ENCODE peak calls at places on chromosomes 6 and 20, in ten cellular contexts. E is H4; X is RWPE2; L is tibial artery; C is SW 1271; P is effector memory CD4-positive, alpha-beta T cell; Q is T-helper 1 cell; V is activated CD4-positive, alpha-beta T cell treated with anti-CD3 and anti-CD28 coated beads for 24 hours; F is T-cell; B is cardiac muscle cell. M is an unnamed sample.

GRCh38 chr6:108419934-108420609 is 125.2 kb downstream of the AFG1L start:
- DNase-seq in E (no peak), X (no peak), L (no peak), C (no peak), P (no peak), Q (no peak), V (no peak), F (no peak), B (no peak), M (no peak)

GRCh38 chr20:60729119-60729900 is 522.8 kb upstream of the CDH4 start:
- DNase-seq in E (no peak), X (no peak), L (no peak), C (no peak), P (no peak), Q (no peak), V (no peak), F (no peak), B (no peak), M (no peak)

GRCh38 chr6:109303647-109304283 is 78.5 kb downstream of the CD164 start:
- DNase-seq in E (no peak), X (no peak), L (no peak), C (no peak), P (no peak), Q (no peak), V (no peak), F (no peak), B (no peak), M (no peak)

GRCh38 chr20:13777171-13777601 is 7.5 kb downstream of the ESF1 start:
- DNase-seq in E (no peak), X (no peak), L (no peak), C (no peak), P (no peak), Q (no peak), V (no peak), F (no peak), B (no peak), M (no peak)

GRCh38 chr6:144714031-144714732 is 429.0 kb downstream of the UTRN start:
- DNase-seq in E (no peak), X (no peak), L (no peak), C (no peak), P (no peak), Q (no peak), V (no peak), F (no peak), B (no peak), M (no peak)

GRCh38 chr6:152750694-152751093 is at the start of gene VIP:
- DNase-seq in E (no peak), X (no peak), L (no peak), C (no peak), P (no peak), Q (no peak), V (no peak), F (no peak), B (peak; percentile 78), M (no peak)

GRCh38 chr6:141513830-141514229 is 618.9 kb upstream of the GJE1 start:
- DNase-seq in E (no peak), X (no peak), L (no peak), C (no peak), P (no peak), Q (no peak), V (no peak), F (no peak), B (no peak), M (peak; percentile 18)

GRCh38 chr6:34484899-34485298 is 19.0 kb downstream of the PACSIN1 start:
- DNase-seq in E (no peak), X (peak; percentile 92), L (no peak), C (no peak), P (peak; percentile 42), Q (peak; percentile 35), V (peak; percentile 49), F (peak; percentile 17), B (no peak), M (no peak)

GRCh38 chr6:160128125-160128683 is 6.6 kb downstream of the SLC22A1 start:
- DNase-seq in E (no peak), X (no peak), L (no peak), C (no peak), P (no peak), Q (no peak), V (no peak), F (no peak), B (no peak), M (no peak)

GRCh38 chr20:24871429-24872213 is 77.4 kb upstream of the CST7 start:
- DNase-seq in E (no peak), X (no peak), L (no peak), C (no peak), P (no peak), Q (no peak), V (no peak), F (no peak), B (no peak), M (no peak)

GRCh38 chr6:138310294-138310693 is 67.4 kb upstream of the SMIM28 start:
- DNase-seq in E (no peak), X (no peak), L (no peak), C (no peak), P (no peak), Q (no peak), V (no peak), F (no peak), B (peak; percentile 17), M (no peak)

GRCh38 chr6:135488023-135488422 is 9.5 kb downstream of the AHI1 start:
- DNase-seq in E (no peak), X (no peak), L (no peak), C (no peak), P (no peak), Q (no peak), V (no peak), F (no peak), B (no peak), M (no peak)

GRCh38 chr20:50683570-50683969 is 7.8 kb downstream of the RIPOR3 start:
- DNase-seq in E (no peak), X (no peak), L (no peak), C (no peak), P (no peak), Q (no peak), V (no peak), F (no peak), B (no peak), M (no peak)

GRCh38 chr6:80142586-80142985 is 36.1 kb downstream of the BCKDHB start:
- DNase-seq in E (no peak), X (no peak), L (no peak), C (no peak), P (no peak), Q (no peak), V (no peak), F (no peak), B (no peak), M (no peak)

GRCh38 chr20:47453167-47453782 is 48.4 kb upstream of the NCOA3 start:
- DNase-seq in E (peak; percentile 40), X (peak; percentile 94), L (no peak), C (peak; percentile 67), P (no peak), Q (no peak), V (peak; percentile 19), F (no peak), B (no peak), M (no peak)

GRCh38 chr20:58043122-58043865 is 185.2 kb downstream of the ANKRD60 start:
- DNase-seq in E (no peak), X (no peak), L (no peak), C (no peak), P (no peak), Q (no peak), V (no peak), F (no peak), B (no peak), M (no peak)

GRCh38 chr6:57029213-57029612 is 17.3 kb upstream of the KIAA1586 start:
- DNase-seq in E (no peak), X (no peak), L (no peak), C (no peak), P (no peak), Q (no peak), V (no peak), F (no peak), B (no peak), M (no peak)

GRCh38 chr20:63610581-63611435 is 16.1 kb downstream of the GMEB2 start:
- DNase-seq in E (no peak), X (peak; percentile 80), L (no peak), C (no peak), P (no peak), Q (no peak), V (no peak), F (no peak), B (no peak), M (no peak)

GRCh38 chr6:161374971-161375873 is 101.4 kb upstream of the AGPAT4 start:
- DNase-seq in E (no peak), X (no peak), L (peak; percentile 72), C (no peak), P (no peak), Q (no peak), V (no peak), F (no peak), B (peak; percentile 48), M (no peak)

GRCh38 chr6:149028767-149029405 is 282.1 kb downstream of the UST start:
- DNase-seq in E (peak; percentile 84), X (no peak), L (peak; percentile 34), C (peak; percentile 41), P (peak; percentile 28), Q (peak; percentile 78), V (peak; percentile 50), F (peak; percentile 33), B (peak; percentile 90), M (peak; percentile 91)

GRCh38 chr6:143928853-143929252 is 64.6 kb downstream of the ZC2HC1B start:
- DNase-seq in E (no peak), X (no peak), L (no peak), C (no peak), P (no peak), Q (no peak), V (no peak), F (no peak), B (no peak), M (no peak)

GRCh38 chr20:46558511-46558959 is 8.1 kb upstream of the OCSTAMP start:
- DNase-seq in E (peak; percentile 73), X (no peak), L (peak; percentile 31), C (peak; percentile 64), P (no peak), Q (no peak), V (no peak), F (no peak), B (no peak), M (peak; percentile 22)

GRCh38 chr20:51311636-51312479 is 230.7 kb downstream of the NFATC2 start:
- DNase-seq in E (no peak), X (no peak), L (no peak), C (no peak), P (no peak), Q (no peak), V (no peak), F (no peak), B (peak; percentile 67), M (no peak)

GRCh38 chr6:170545405-170545804 is 7.7 kb downstream of the PSMB1 start:
- DNase-seq in E (no peak), X (no peak), L (no peak), C (no peak), P (no peak), Q (no peak), V (no peak), F (no peak), B (no peak), M (no peak)

GRCh38 chr6:166769648-166770047 is 142.6 kb upstream of the RPS6KA2 start:
- DNase-seq in E (no peak), X (no peak), L (no peak), C (no peak), P (no peak), Q (no peak), V (no peak), F (no peak), B (no peak), M (no peak)

GRCh38 chr6:121652223-121652622 is 216.8 kb downstream of the GJA1 start:
- DNase-seq in E (no peak), X (no peak), L (no peak), C (no peak), P (no peak), Q (no peak), V (no peak), F (no peak), B (no peak), M (peak; percentile 78)

GRCh38 chr6:4394786-4395185 is 259.4 kb upstream of the ECI2 start:
- DNase-seq in E (no peak), X (no peak), L (no peak), C (no peak), P (no peak), Q (no peak), V (no peak), F (no peak), B (no peak), M (no peak)

GRCh38 chr20:32761831-32762753 is at the start of gene DNMT3B:
- DNase-seq in E (peak; percentile 39), X (peak; percentile 92), L (peak; percentile 59), C (peak; percentile 68), P (peak; percentile 45), Q (peak; percentile 58), V (peak; percentile 66), F (peak; percentile 55), B (peak; percentile 87), M (no peak)